ENCODE peak calls at places on chromosomes 13 and 19, in nine cellular contexts. One of them, this sample, is unnamed.
A peak's percentile ranks its signal among the peaks of the same experiment; 100 is the strongest.

GRCh38 chr19:51598159-51598915 is 27.3 kb downstream of the ZNF175 start:
- DNase-seq in heart left ventricle: no peak
- DNase-seq in spleen: peak; percentile 78
- DNase-seq in breast epithelium: no peak
- DNase-seq in A549: no peak
- DNase-seq in BJ: no peak
- DNase-seq in fibroblast of pulmonary artery: no peak
- DNase-seq in ovary: no peak
- DNase-seq in transverse colon: no peak
- DNase-seq in this sample: peak; percentile 37

GRCh38 chr19:48963371-48964204 is 1.5 kb upstream of the FTL start:
- DNase-seq in breast epithelium: peak; percentile 64
- DNase-seq in ovary: peak; percentile 86
- DNase-seq in fibroblast of pulmonary artery: peak; percentile 75
- DNase-seq in BJ: no peak
- DNase-seq in transverse colon: peak; percentile 88
- DNase-seq in A549: peak; percentile 92
- DNase-seq in heart left ventricle: peak; percentile 83
- DNase-seq in spleen: peak; percentile 95
- DNase-seq in this sample: peak; percentile 68

GRCh38 chr13:38283346-38283745 is 66.3 kb upstream of the UFM1 start:
- DNase-seq in A549: no peak
- DNase-seq in fibroblast of pulmonary artery: no peak
- DNase-seq in transverse colon: no peak
- DNase-seq in spleen: no peak
- DNase-seq in heart left ventricle: no peak
- DNase-seq in breast epithelium: no peak
- DNase-seq in ovary: no peak
- DNase-seq in BJ: no peak
- DNase-seq in this sample: no peak

GRCh38 chr19:23799321-23799720 is 40.6 kb upstream of the ZNF681 start:
- DNase-seq in heart left ventricle: no peak
- DNase-seq in transverse colon: no peak
- DNase-seq in spleen: no peak
- DNase-seq in ovary: no peak
- DNase-seq in A549: no peak
- DNase-seq in fibroblast of pulmonary artery: no peak
- DNase-seq in BJ: no peak
- DNase-seq in breast epithelium: no peak
- DNase-seq in this sample: no peak

GRCh38 chr13:44220948-44221347 is 152.7 kb upstream of the SERP2 start:
- DNase-seq in BJ: no peak
- DNase-seq in transverse colon: no peak
- DNase-seq in A549: no peak
- DNase-seq in breast epithelium: no peak
- DNase-seq in heart left ventricle: no peak
- DNase-seq in ovary: no peak
- DNase-seq in fibroblast of pulmonary artery: no peak
- DNase-seq in spleen: no peak
- DNase-seq in this sample: no peak

GRCh38 chr13:28533049-28533436 is 38.1 kb upstream of the FLT1 start:
- DNase-seq in heart left ventricle: no peak
- DNase-seq in fibroblast of pulmonary artery: no peak
- DNase-seq in A549: no peak
- DNase-seq in transverse colon: no peak
- DNase-seq in breast epithelium: no peak
- DNase-seq in spleen: no peak
- DNase-seq in ovary: no peak
- DNase-seq in BJ: no peak
- DNase-seq in this sample: no peak

GRCh38 chr13:30892966-30893365 is 13.1 kb upstream of the MEDAG start:
- DNase-seq in ovary: peak; percentile 53
- DNase-seq in spleen: no peak
- DNase-seq in fibroblast of pulmonary artery: peak; percentile 69
- DNase-seq in breast epithelium: no peak
- DNase-seq in A549: peak; percentile 53
- DNase-seq in heart left ventricle: no peak
- DNase-seq in BJ: no peak
- DNase-seq in transverse colon: no peak
- DNase-seq in this sample: no peak

GRCh38 chr13:51534075-51534817 is 50.0 kb upstream of the WDFY2 start:
- DNase-seq in A549: no peak
- DNase-seq in heart left ventricle: peak; percentile 27
- DNase-seq in breast epithelium: no peak
- DNase-seq in fibroblast of pulmonary artery: no peak
- DNase-seq in BJ: no peak
- DNase-seq in spleen: peak; percentile 81
- DNase-seq in transverse colon: peak; percentile 32
- DNase-seq in ovary: no peak
- DNase-seq in this sample: no peak

GRCh38 chr19:14059093-14059480 is 2.8 kb downstream of the PALM3 start:
- DNase-seq in spleen: no peak
- DNase-seq in breast epithelium: no peak
- DNase-seq in A549: no peak
- DNase-seq in heart left ventricle: no peak
- DNase-seq in BJ: no peak
- DNase-seq in fibroblast of pulmonary artery: no peak
- DNase-seq in ovary: no peak
- DNase-seq in transverse colon: peak; percentile 28
- DNase-seq in this sample: no peak

GRCh38 chr19:18456279-18456678 is 18.3 kb upstream of the ISYNA1 start:
- DNase-seq in spleen: peak; percentile 56
- DNase-seq in BJ: no peak
- DNase-seq in transverse colon: no peak
- DNase-seq in fibroblast of pulmonary artery: no peak
- DNase-seq in heart left ventricle: no peak
- DNase-seq in ovary: no peak
- DNase-seq in breast epithelium: no peak
- DNase-seq in A549: no peak
- DNase-seq in this sample: no peak

GRCh38 chr13:46166221-46166584 is 15.8 kb downstream of the LCP1 start:
- DNase-seq in fibroblast of pulmonary artery: no peak
- DNase-seq in transverse colon: no peak
- DNase-seq in spleen: no peak
- DNase-seq in BJ: no peak
- DNase-seq in heart left ventricle: no peak
- DNase-seq in breast epithelium: no peak
- DNase-seq in A549: no peak
- DNase-seq in ovary: no peak
- DNase-seq in this sample: no peak

GRCh38 chr19:46487802-46488445 is 7.7 kb downstream of the PNMA8B start:
- DNase-seq in ovary: peak; percentile 91
- DNase-seq in transverse colon: peak; percentile 76
- DNase-seq in breast epithelium: peak; percentile 83
- DNase-seq in A549: peak; percentile 71
- DNase-seq in heart left ventricle: peak; percentile 76
- DNase-seq in fibroblast of pulmonary artery: peak; percentile 78
- DNase-seq in spleen: peak; percentile 88
- DNase-seq in BJ: no peak
- DNase-seq in this sample: peak; percentile 93

GRCh38 chr19:46488551-46488950 is 7.1 kb downstream of the PNMA8B start:
- DNase-seq in heart left ventricle: no peak
- DNase-seq in ovary: no peak
- DNase-seq in transverse colon: no peak
- DNase-seq in A549: no peak
- DNase-seq in BJ: no peak
- DNase-seq in spleen: no peak
- DNase-seq in fibroblast of pulmonary artery: no peak
- DNase-seq in breast epithelium: no peak
- DNase-seq in this sample: no peak

GRCh38 chr19:46490774-46491173 is 4.9 kb downstream of the PNMA8B start:
- DNase-seq in BJ: no peak
- DNase-seq in ovary: no peak
- DNase-seq in A549: no peak
- DNase-seq in breast epithelium: no peak
- DNase-seq in heart left ventricle: no peak
- DNase-seq in spleen: no peak
- DNase-seq in transverse colon: no peak
- DNase-seq in fibroblast of pulmonary artery: no peak
- DNase-seq in this sample: no peak

GRCh38 chr19:46487178-46487801 is 8.4 kb downstream of the PNMA8B start:
- DNase-seq in ovary: peak; percentile 48
- DNase-seq in A549: no peak
- DNase-seq in transverse colon: no peak
- DNase-seq in fibroblast of pulmonary artery: no peak
- DNase-seq in heart left ventricle: no peak
- DNase-seq in breast epithelium: no peak
- DNase-seq in BJ: no peak
- DNase-seq in spleen: peak; percentile 72
- DNase-seq in this sample: no peak

DNA sequence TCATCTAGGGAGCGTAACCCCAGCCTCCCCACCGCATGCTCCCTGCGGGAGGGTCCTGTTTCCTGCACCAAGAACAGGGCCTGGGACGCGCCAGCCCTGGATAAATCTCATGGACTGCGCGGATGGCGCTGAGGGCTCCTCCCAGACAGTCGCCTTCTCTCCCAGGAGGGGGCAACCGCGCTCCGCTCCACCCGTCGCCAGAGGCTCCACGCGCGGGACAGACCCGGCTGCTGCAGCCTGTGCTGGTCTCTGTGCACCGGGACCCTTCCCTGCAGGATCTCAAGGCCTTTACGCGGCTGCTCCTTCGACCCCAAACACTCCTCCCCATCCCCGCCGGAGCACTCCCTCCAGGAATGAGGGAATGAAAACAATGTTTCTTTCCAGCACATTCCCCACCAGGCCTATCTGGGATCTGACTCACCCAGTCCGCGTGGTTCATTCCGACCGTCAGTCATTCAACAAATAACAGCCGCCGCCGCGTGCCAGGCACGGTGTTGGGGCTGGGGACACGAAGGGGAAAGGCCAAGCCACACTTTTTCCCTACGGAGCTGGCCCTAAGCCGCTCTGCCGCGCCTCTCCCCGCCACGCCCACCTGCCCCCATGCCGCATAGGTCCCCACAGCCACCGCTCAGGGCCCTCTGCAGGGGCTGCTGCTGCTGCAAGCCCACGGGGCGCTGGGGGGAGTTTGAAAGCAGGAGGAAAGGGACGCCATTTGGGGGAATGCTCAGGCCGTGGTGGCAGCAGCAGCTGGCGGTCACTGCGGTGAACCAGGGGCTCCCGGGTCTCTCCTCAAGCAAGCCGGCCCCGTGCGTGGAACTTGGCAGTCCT is 6.0 kb downstream of the PNMA8B start:
- DNase-seq in fibroblast of pulmonary artery: peak; percentile 70
- DNase-seq in spleen: peak; percentile 78
- DNase-seq in transverse colon: peak; percentile 26
- DNase-seq in BJ: no peak
- DNase-seq in ovary: peak; percentile 77
- DNase-seq in A549: no peak
- DNase-seq in breast epithelium: no peak
- DNase-seq in heart left ventricle: peak; percentile 57
- DNase-seq in this sample: peak; percentile 73
- TF ChIP-seq CTCF in fibroblast of pulmonary artery: peak; percentile 31
- TF ChIP-seq CTCF in spleen: peak; percentile 34
- TF ChIP-seq CTCF in transverse colon: no peak
- TF ChIP-seq CTCF in BJ: peak; percentile 52
- TF ChIP-seq CTCF in ovary: no peak
- TF ChIP-seq CTCF in A549: no peak
- TF ChIP-seq CTCF in breast epithelium: no peak
- TF ChIP-seq CTCF in heart left ventricle: no peak
- TF ChIP-seq CTCF in this sample: no peak

GRCh38 chr19:12838182-12838890 is at the start of gene MAST1:
- DNase-seq in BJ: no peak
- DNase-seq in breast epithelium: no peak
- DNase-seq in fibroblast of pulmonary artery: no peak
- DNase-seq in spleen: peak; percentile 80
- DNase-seq in A549: peak; percentile 46
- DNase-seq in transverse colon: peak; percentile 46
- DNase-seq in heart left ventricle: no peak
- DNase-seq in ovary: no peak
- DNase-seq in this sample: peak; percentile 34
- TF ChIP-seq CTCF in BJ: no peak
- TF ChIP-seq CTCF in breast epithelium: peak; percentile 32
- TF ChIP-seq CTCF in fibroblast of pulmonary artery: no peak
- TF ChIP-seq CTCF in spleen: no peak
- TF ChIP-seq CTCF in A549: peak; percentile 69
- TF ChIP-seq CTCF in transverse colon: peak; percentile 40
- TF ChIP-seq CTCF in heart left ventricle: peak; percentile 23
- TF ChIP-seq CTCF in ovary: no peak
- TF ChIP-seq CTCF in this sample: peak; percentile 6

GRCh38 chr19:347946-348861 is 3.6 kb upstream of the MIER2 start:
- DNase-seq in A549: no peak
- DNase-seq in transverse colon: no peak
- DNase-seq in heart left ventricle: no peak
- DNase-seq in spleen: peak; percentile 29
- DNase-seq in breast epithelium: no peak
- DNase-seq in BJ: no peak
- DNase-seq in fibroblast of pulmonary artery: peak; percentile 14
- DNase-seq in ovary: no peak
- DNase-seq in this sample: no peak
- TF ChIP-seq CTCF in A549: no peak
- TF ChIP-seq CTCF in transverse colon: no peak
- TF ChIP-seq CTCF in heart left ventricle: no peak
- TF ChIP-seq CTCF in spleen: no peak
- TF ChIP-seq CTCF in breast epithelium: no peak
- TF ChIP-seq CTCF in BJ: peak; percentile 19
- TF ChIP-seq CTCF in fibroblast of pulmonary artery: no peak
- TF ChIP-seq CTCF in ovary: no peak
- TF ChIP-seq CTCF in this sample: no peak

GRCh38 chr19:6500837-6501739 is 1.0 kb downstream of the TUBB4A start:
- DNase-seq in fibroblast of pulmonary artery: no peak
- DNase-seq in transverse colon: no peak
- DNase-seq in BJ: no peak
- DNase-seq in A549: no peak
- DNase-seq in heart left ventricle: no peak
- DNase-seq in breast epithelium: no peak
- DNase-seq in spleen: no peak
- DNase-seq in ovary: no peak
- DNase-seq in this sample: no peak
- TF ChIP-seq CTCF in fibroblast of pulmonary artery: no peak
- TF ChIP-seq CTCF in transverse colon: no peak
- TF ChIP-seq CTCF in BJ: no peak
- TF ChIP-seq CTCF in A549: no peak
- TF ChIP-seq CTCF in heart left ventricle: no peak
- TF ChIP-seq CTCF in breast epithelium: no peak
- TF ChIP-seq CTCF in spleen: no peak
- TF ChIP-seq CTCF in ovary: no peak
- TF ChIP-seq CTCF in this sample: no peak

GRCh38 chr19:29014857-29015436 is 198.0 kb downstream of the UQCRFS1 start:
- DNase-seq in heart left ventricle: no peak
- DNase-seq in transverse colon: no peak
- DNase-seq in fibroblast of pulmonary artery: no peak
- DNase-seq in A549: peak; percentile 20
- DNase-seq in ovary: no peak
- DNase-seq in breast epithelium: no peak
- DNase-seq in spleen: peak; percentile 68
- DNase-seq in BJ: no peak
- DNase-seq in this sample: no peak
- TF ChIP-seq CTCF in heart left ventricle: no peak
- TF ChIP-seq CTCF in transverse colon: no peak
- TF ChIP-seq CTCF in fibroblast of pulmonary artery: no peak
- TF ChIP-seq CTCF in A549: no peak
- TF ChIP-seq CTCF in ovary: no peak
- TF ChIP-seq CTCF in breast epithelium: no peak
- TF ChIP-seq CTCF in spleen: no peak
- TF ChIP-seq CTCF in BJ: peak; percentile 5
- TF ChIP-seq CTCF in this sample: no peak

DNA sequence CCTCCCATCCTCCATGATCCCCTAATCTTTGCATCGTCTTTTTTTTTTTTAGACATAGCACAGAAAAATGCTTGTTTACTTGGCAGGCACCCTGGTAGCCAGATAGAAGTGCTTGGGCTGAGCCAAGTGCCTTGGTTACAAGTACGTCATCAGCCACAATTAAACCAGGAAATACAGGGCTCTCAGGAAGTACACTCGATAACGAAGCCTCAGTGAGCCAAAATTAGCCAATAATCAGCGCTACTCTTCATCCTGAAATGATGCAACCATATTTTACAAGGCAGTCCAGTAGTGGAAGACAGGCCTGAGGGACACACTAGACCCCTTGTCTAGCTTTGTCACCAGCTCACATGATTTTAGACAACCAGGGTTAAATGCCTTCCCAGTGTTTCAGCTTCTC is 194.0 kb upstream of the NBEA start:
- DNase-seq in spleen: no peak
- DNase-seq in breast epithelium: no peak
- DNase-seq in BJ: no peak
- DNase-seq in fibroblast of pulmonary artery: peak; percentile 99
- DNase-seq in heart left ventricle: peak; percentile 75
- DNase-seq in transverse colon: peak; percentile 13
- DNase-seq in A549: no peak
- DNase-seq in ovary: peak; percentile 52
- DNase-seq in this sample: no peak
- TF ChIP-seq CTCF in spleen: no peak
- TF ChIP-seq CTCF in breast epithelium: no peak
- TF ChIP-seq CTCF in BJ: no peak
- TF ChIP-seq CTCF in fibroblast of pulmonary artery: no peak
- TF ChIP-seq CTCF in heart left ventricle: no peak
- TF ChIP-seq CTCF in transverse colon: no peak
- TF ChIP-seq CTCF in A549: no peak
- TF ChIP-seq CTCF in ovary: no peak
- TF ChIP-seq CTCF in this sample: no peak